ENCODE peak calls at places on chromosomes 2 and 18, in seven cellular contexts. J is right lobe of liver; Y is GM23248; U is stimulated activated CD8-positive, alpha-beta memory T cell treated with anti-CD3 and anti-CD28 coated beads, Interleukin-15, amount 100 ng/mL, for 4 hours; E is activated CD4-positive, alpha-beta T cell treated with anti-CD3 and anti-CD28 coated beads, Interleukin-2, amount 50 U/mL, for 4 hours; D is Panc1; C is EL. Z is an unnamed sample.

GRCh38 chr2:64760131-64760530 is 106.4 kb upstream of the SERTAD2 start:
- DNase-seq in J (no peak), Y (no peak), U (no peak), E (no peak), D (no peak), C (no peak), Z (no peak)

GRCh38 chr18:33593261-33593660 is 15.2 kb downstream of the ASXL3 start:
- DNase-seq in J (no peak), Y (no peak), U (no peak), E (no peak), D (no peak), C (no peak), Z (peak)

GRCh38 chr2:227010433-227010832 is 153.6 kb downstream of the COL4A4 start:
- DNase-seq in J (no peak), Y (peak), U (no peak), E (no peak), D (no peak), C (peak), Z (no peak)

GRCh38 chr18:55457028-55457427 is 131.0 kb downstream of the TCF4 start:
- DNase-seq in J (no peak), Y (no peak), U (no peak), E (no peak), D (no peak), C (no peak), Z (no peak)

GRCh38 chr2:241743620-241744019 is 9.2 kb downstream of the D2HGDH start:
- DNase-seq in J (no peak), Y (no peak), U (no peak), E (no peak), D (no peak), C (no peak), Z (no peak)

GRCh38 chr18:12422936-12423335 is 15.2 kb downstream of the PRELID3A start:
- DNase-seq in J (no peak), Y (no peak), U (no peak), E (no peak), D (no peak), C (no peak), Z (no peak)

GRCh38 chr2:95346236-95346737 is 49.1 kb downstream of the KCNIP3 start:
- DNase-seq in J (peak), Y (peak), U (no peak), E (no peak), D (no peak), C (peak), Z (peak)

GRCh38 chr2:42928692-42929576 is 136.6 kb upstream of the HAAO start:
- DNase-seq in J (no peak), Y (peak), U (no peak), E (no peak), D (no peak), C (peak), Z (no peak)

GRCh38 chr2:165016772-165017411 is 61.6 kb upstream of the SLC38A11 start:
- DNase-seq in J (no peak), Y (peak), U (no peak), E (no peak), D (peak), C (peak), Z (peak)

GRCh38 chr18:62634991-62635630 is 80.2 kb upstream of the PHLPP1 start:
- DNase-seq in J (no peak), Y (peak), U (no peak), E (no peak), D (no peak), C (peak), Z (peak)

Z was measured in trophoblast cell.